ENCODE peak calls at places on chromosomes 3 and 15, in nine cellular contexts. One of them, this sample, is unnamed. For H3K36me3, the result is how much of the 10 kb centered on the place peaks cover.

GRCh38 chr3:146536681-146537080 is 7.7 kb downstream of the PLSCR1 start:
- DNase-seq in heart left ventricle: no peak
- DNase-seq in tibial artery: no peak
- DNase-seq in lower lobe of right lung: no peak
- DNase-seq in MM.1S: no peak
- DNase-seq in right lobe of liver: no peak
- DNase-seq in mucosa of descending colon: no peak
- DNase-seq in neural progenitor cell: peak
- DNase-seq in pancreas: no peak
- DNase-seq in this sample: no peak

GRCh38 chr15:40328176-40328575 is 4.7 kb downstream of the INAFM2 start:
- DNase-seq in pancreas: no peak
- DNase-seq in mucosa of descending colon: no peak
- DNase-seq in MM.1S: peak
- DNase-seq in neural progenitor cell: no peak
- DNase-seq in lower lobe of right lung: no peak
- DNase-seq in right lobe of liver: no peak
- DNase-seq in tibial artery: no peak
- DNase-seq in heart left ventricle: no peak
- DNase-seq in this sample: no peak

GRCh38 chr3:122793568-122794416 is at the start of gene HSPBAP1:
- DNase-seq in mucosa of descending colon: peak
- DNase-seq in lower lobe of right lung: peak
- DNase-seq in MM.1S: peak
- DNase-seq in right lobe of liver: peak
- DNase-seq in neural progenitor cell: peak
- DNase-seq in pancreas: peak
- DNase-seq in heart left ventricle: peak
- DNase-seq in tibial artery: peak
- DNase-seq in this sample: peak

GRCh38 chr15:56249080-56249479 is 5.4 kb upstream of the RFX7 start:
- DNase-seq in neural progenitor cell: peak
- DNase-seq in right lobe of liver: no peak
- DNase-seq in MM.1S: peak
- DNase-seq in lower lobe of right lung: no peak
- DNase-seq in tibial artery: no peak
- DNase-seq in heart left ventricle: no peak
- DNase-seq in pancreas: no peak
- DNase-seq in mucosa of descending colon: peak
- DNase-seq in this sample: peak

GRCh38 chr3:114092151-114093000 is 35.8 kb downstream of the QTRT2 start:
- DNase-seq in lower lobe of right lung: no peak
- DNase-seq in tibial artery: no peak
- DNase-seq in heart left ventricle: no peak
- DNase-seq in neural progenitor cell: no peak
- DNase-seq in MM.1S: no peak
- DNase-seq in mucosa of descending colon: no peak
- DNase-seq in right lobe of liver: no peak
- DNase-seq in pancreas: no peak
- DNase-seq in this sample: no peak

GRCh38 chr3:194592798-194593752 is 40.1 kb downstream of the TMEM44 start:
- DNase-seq in MM.1S: peak
- DNase-seq in neural progenitor cell: no peak
- DNase-seq in mucosa of descending colon: no peak
- DNase-seq in right lobe of liver: no peak
- DNase-seq in tibial artery: peak
- DNase-seq in pancreas: no peak
- DNase-seq in heart left ventricle: no peak
- DNase-seq in lower lobe of right lung: no peak
- DNase-seq in this sample: peak

GRCh38 chr3:112109313-112109712 is 23.1 kb downstream of the C3orf52 start:
- DNase-seq in MM.1S: no peak
- DNase-seq in heart left ventricle: no peak
- DNase-seq in lower lobe of right lung: no peak
- DNase-seq in pancreas: no peak
- DNase-seq in neural progenitor cell: no peak
- DNase-seq in tibial artery: no peak
- DNase-seq in mucosa of descending colon: no peak
- DNase-seq in right lobe of liver: no peak
- DNase-seq in this sample: no peak

GRCh38 chr15:73832657-73833056 is 40.7 kb upstream of the TBC1D21 start:
- DNase-seq in mucosa of descending colon: no peak
- DNase-seq in pancreas: no peak
- DNase-seq in tibial artery: no peak
- DNase-seq in heart left ventricle: no peak
- DNase-seq in neural progenitor cell: peak
- DNase-seq in MM.1S: no peak
- DNase-seq in right lobe of liver: no peak
- DNase-seq in lower lobe of right lung: no peak
- DNase-seq in this sample: no peak

GRCh38 chr15:70196314-70197291 is 98.9 kb upstream of the TLE3 start:
- DNase-seq in neural progenitor cell: peak
- DNase-seq in MM.1S: peak
- DNase-seq in heart left ventricle: no peak
- DNase-seq in lower lobe of right lung: peak
- DNase-seq in tibial artery: peak
- DNase-seq in mucosa of descending colon: peak
- DNase-seq in right lobe of liver: peak
- DNase-seq in pancreas: peak
- DNase-seq in this sample: no peak

GRCh38 chr15:36271048-36271447 is 308.4 kb upstream of the CDIN1 start:
- DNase-seq in lower lobe of right lung: no peak
- DNase-seq in tibial artery: no peak
- DNase-seq in pancreas: no peak
- DNase-seq in right lobe of liver: no peak
- DNase-seq in mucosa of descending colon: no peak
- DNase-seq in neural progenitor cell: peak
- DNase-seq in MM.1S: no peak
- DNase-seq in heart left ventricle: no peak
- DNase-seq in this sample: no peak

GRCh38 chr15:72070817-72071447 is 47.0 kb downstream of the MYO9A start:
- DNase-seq in mucosa of descending colon: no peak
- DNase-seq in tibial artery: no peak
- DNase-seq in lower lobe of right lung: no peak
- DNase-seq in neural progenitor cell: no peak
- DNase-seq in heart left ventricle: no peak
- DNase-seq in right lobe of liver: no peak
- DNase-seq in pancreas: no peak
- DNase-seq in MM.1S: no peak
- DNase-seq in this sample: no peak

GRCh38 chr3:46882377-46883015 is 5.0 kb downstream of the PTH1R start:
- DNase-seq in heart left ventricle: peak
- DNase-seq in neural progenitor cell: peak
- DNase-seq in tibial artery: peak
- DNase-seq in mucosa of descending colon: no peak
- DNase-seq in lower lobe of right lung: no peak
- DNase-seq in pancreas: no peak
- DNase-seq in MM.1S: no peak
- DNase-seq in right lobe of liver: no peak
- DNase-seq in this sample: no peak

GRCh38 chr15:28208583-28208982 is 109.5 kb upstream of the OCA2 start:
- DNase-seq in lower lobe of right lung: no peak
- DNase-seq in MM.1S: no peak
- DNase-seq in right lobe of liver: no peak
- DNase-seq in heart left ventricle: peak
- DNase-seq in mucosa of descending colon: no peak
- DNase-seq in pancreas: no peak
- DNase-seq in tibial artery: no peak
- DNase-seq in neural progenitor cell: peak
- DNase-seq in this sample: no peak

GRCh38 chr15:76572983-76573314 is 236.4 kb downstream of the ISL2 start:
- DNase-seq in MM.1S: no peak
- DNase-seq in lower lobe of right lung: no peak
- DNase-seq in tibial artery: no peak
- DNase-seq in neural progenitor cell: no peak
- DNase-seq in mucosa of descending colon: no peak
- DNase-seq in pancreas: no peak
- DNase-seq in heart left ventricle: no peak
- DNase-seq in right lobe of liver: no peak
- DNase-seq in this sample: no peak

GRCh38 chr3:126995926-126996512 is 13.1 kb downstream of the PLXNA1 start:
- DNase-seq in lower lobe of right lung: no peak
- DNase-seq in MM.1S: no peak
- DNase-seq in neural progenitor cell: no peak
- DNase-seq in heart left ventricle: no peak
- DNase-seq in right lobe of liver: no peak
- DNase-seq in mucosa of descending colon: no peak
- DNase-seq in pancreas: no peak
- DNase-seq in tibial artery: no peak
- DNase-seq in this sample: no peak
- TF ChIP-seq CTCF in lower lobe of right lung: no peak
- TF ChIP-seq CTCF in MM.1S: no peak
- TF ChIP-seq CTCF in neural progenitor cell: no peak
- TF ChIP-seq CTCF in heart left ventricle: no peak
- TF ChIP-seq CTCF in right lobe of liver: no peak
- TF ChIP-seq CTCF in mucosa of descending colon: no peak
- TF ChIP-seq CTCF in pancreas: no peak
- TF ChIP-seq CTCF in tibial artery: no peak
- TF ChIP-seq CTCF in this sample: peak

GRCh38 chr3:23971684-23972083 is 26.6 kb downstream of the NR1D2 start:
- DNase-seq in MM.1S: no peak
- DNase-seq in pancreas: no peak
- DNase-seq in heart left ventricle: no peak
- DNase-seq in neural progenitor cell: no peak
- DNase-seq in lower lobe of right lung: no peak
- DNase-seq in right lobe of liver: no peak
- DNase-seq in tibial artery: no peak
- DNase-seq in mucosa of descending colon: no peak
- DNase-seq in this sample: no peak

GRCh38 chr3:23966308-23966707 is 21.2 kb downstream of the NR1D2 start:
- DNase-seq in tibial artery: no peak
- DNase-seq in mucosa of descending colon: no peak
- DNase-seq in MM.1S: no peak
- DNase-seq in pancreas: no peak
- DNase-seq in heart left ventricle: no peak
- DNase-seq in right lobe of liver: no peak
- DNase-seq in lower lobe of right lung: no peak
- DNase-seq in neural progenitor cell: no peak
- DNase-seq in this sample: no peak

GRCh38 chr3:23968467-23969184 is 23.5 kb downstream of the NR1D2 start:
- DNase-seq in neural progenitor cell: no peak
- DNase-seq in lower lobe of right lung: no peak
- DNase-seq in mucosa of descending colon: no peak
- DNase-seq in MM.1S: no peak
- DNase-seq in heart left ventricle: no peak
- DNase-seq in pancreas: no peak
- DNase-seq in tibial artery: no peak
- DNase-seq in right lobe of liver: no peak
- DNase-seq in this sample: no peak

GRCh38 chr3:23964537-23964936 is 19.5 kb downstream of the NR1D2 start:
- DNase-seq in right lobe of liver: no peak
- DNase-seq in MM.1S: no peak
- DNase-seq in lower lobe of right lung: no peak
- DNase-seq in neural progenitor cell: no peak
- DNase-seq in tibial artery: no peak
- DNase-seq in pancreas: no peak
- DNase-seq in mucosa of descending colon: no peak
- DNase-seq in heart left ventricle: no peak
- DNase-seq in this sample: no peak

DNA sequence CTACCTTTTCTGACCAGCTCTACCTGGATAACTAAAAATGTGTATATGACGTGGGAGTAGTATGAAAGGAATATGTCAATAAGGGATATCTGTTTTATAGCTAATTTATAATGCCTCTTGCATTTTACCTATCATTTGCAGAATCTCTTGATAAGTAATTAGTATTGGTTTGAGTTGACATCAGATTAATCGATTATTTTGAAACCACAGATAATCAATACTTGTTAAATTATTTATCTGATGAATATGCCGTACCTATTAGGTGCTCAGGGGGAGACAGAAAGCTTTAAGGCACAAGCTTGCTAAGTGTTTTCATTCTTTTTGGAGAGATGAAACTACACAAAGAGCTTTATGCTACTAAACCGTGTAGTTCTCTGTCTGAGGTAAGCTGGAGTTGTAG is 24.3 kb downstream of the NR1D2 start:
- DNase-seq in lower lobe of right lung: no peak
- DNase-seq in right lobe of liver: no peak
- DNase-seq in neural progenitor cell: no peak
- DNase-seq in tibial artery: no peak
- DNase-seq in mucosa of descending colon: no peak
- DNase-seq in heart left ventricle: no peak
- DNase-seq in MM.1S: no peak
- DNase-seq in pancreas: no peak
- DNase-seq in this sample: no peak
- H3K36me3 ChIP-seq in lower lobe of right lung: half or more
- H3K36me3 ChIP-seq in right lobe of liver: under half
- H3K36me3 ChIP-seq in neural progenitor cell: under half
- H3K36me3 ChIP-seq in tibial artery: under half
- H3K36me3 ChIP-seq in mucosa of descending colon: under half
- H3K36me3 ChIP-seq in heart left ventricle: half or more
- H3K36me3 ChIP-seq in MM.1S: under half
- H3K36me3 ChIP-seq in pancreas: under half
- H3K36me3 ChIP-seq in this sample: under half

GRCh38 chr15:84734794-84735479 is 13.5 kb upstream of the ZNF592 start:
- DNase-seq in heart left ventricle: peak
- DNase-seq in lower lobe of right lung: peak
- DNase-seq in pancreas: peak
- DNase-seq in tibial artery: peak
- DNase-seq in mucosa of descending colon: peak
- DNase-seq in MM.1S: peak
- DNase-seq in right lobe of liver: no peak
- DNase-seq in neural progenitor cell: peak
- DNase-seq in this sample: no peak
- H3K4me3 ChIP-seq in heart left ventricle: no peak
- H3K4me3 ChIP-seq in lower lobe of right lung: peak
- H3K4me3 ChIP-seq in pancreas: no peak
- H3K4me3 ChIP-seq in tibial artery: no peak
- H3K4me3 ChIP-seq in mucosa of descending colon: no peak
- H3K4me3 ChIP-seq in MM.1S: peak
- H3K4me3 ChIP-seq in right lobe of liver: no peak
- H3K4me3 ChIP-seq in neural progenitor cell: peak
- H3K4me3 ChIP-seq in this sample: no peak

GRCh38 chr3:42698911-42699230 is 3.7 kb downstream of the HHATL start:
- DNase-seq in pancreas: peak
- DNase-seq in lower lobe of right lung: peak
- DNase-seq in mucosa of descending colon: no peak
- DNase-seq in MM.1S: peak
- DNase-seq in heart left ventricle: no peak
- DNase-seq in right lobe of liver: no peak
- DNase-seq in tibial artery: no peak
- DNase-seq in neural progenitor cell: no peak
- DNase-seq in this sample: no peak

GRCh38 chr3:42697326-42698051 is 5.1 kb downstream of the HHATL start:
- DNase-seq in MM.1S: no peak
- DNase-seq in neural progenitor cell: no peak
- DNase-seq in heart left ventricle: no peak
- DNase-seq in mucosa of descending colon: no peak
- DNase-seq in right lobe of liver: no peak
- DNase-seq in pancreas: peak
- DNase-seq in tibial artery: no peak
- DNase-seq in lower lobe of right lung: peak
- DNase-seq in this sample: no peak

GRCh38 chr3:42698216-42698910 is 4.2 kb downstream of the HHATL start:
- DNase-seq in heart left ventricle: no peak
- DNase-seq in mucosa of descending colon: no peak
- DNase-seq in lower lobe of right lung: no peak
- DNase-seq in MM.1S: no peak
- DNase-seq in pancreas: peak
- DNase-seq in neural progenitor cell: no peak
- DNase-seq in tibial artery: no peak
- DNase-seq in right lobe of liver: no peak
- DNase-seq in this sample: no peak

GRCh38 chr3:42694366-42694765 is 8.2 kb downstream of the HHATL start:
- DNase-seq in lower lobe of right lung: no peak
- DNase-seq in tibial artery: peak
- DNase-seq in right lobe of liver: no peak
- DNase-seq in pancreas: no peak
- DNase-seq in heart left ventricle: no peak
- DNase-seq in MM.1S: no peak
- DNase-seq in mucosa of descending colon: no peak
- DNase-seq in neural progenitor cell: no peak
- DNase-seq in this sample: no peak

GRCh38 chr3:42696356-42697301 is 6.0 kb downstream of the HHATL start:
- DNase-seq in tibial artery: peak
- DNase-seq in neural progenitor cell: no peak
- DNase-seq in lower lobe of right lung: peak
- DNase-seq in MM.1S: no peak
- DNase-seq in pancreas: peak
- DNase-seq in mucosa of descending colon: no peak
- DNase-seq in heart left ventricle: no peak
- DNase-seq in right lobe of liver: no peak
- DNase-seq in this sample: no peak
- TF ChIP-seq CTCF in tibial artery: no peak
- TF ChIP-seq CTCF in neural progenitor cell: no peak
- TF ChIP-seq CTCF in lower lobe of right lung: no peak
- TF ChIP-seq CTCF in MM.1S: no peak
- TF ChIP-seq CTCF in pancreas: no peak
- TF ChIP-seq CTCF in mucosa of descending colon: no peak
- TF ChIP-seq CTCF in heart left ventricle: no peak
- TF ChIP-seq CTCF in right lobe of liver: no peak
- TF ChIP-seq CTCF in this sample: no peak

This sample was measured in BE2C.